ENCODE peak calls at places on chromosomes 16 and 17, in ten cellular contexts. X is retinal pigment epithelial cell, P is neural progenitor cell, F is IMR-90, O is cardiac muscle cell, W is GM12865, C is PC-3, S is GM23338, D is AG04450, U is heart right ventricle. G is an unnamed sample.

GRCh38 chr17:33266116-33266515 is 27.0 kb downstream of the ASIC2 start:
- DNase-seq in X (no peak), P (no peak), F (peak), O (no peak), W (no peak), C (no peak), S (no peak), D (no peak), U (no peak), G (peak)

GRCh38 chr16:84641643-84642358 is 6.5 kb upstream of the KLHL36 start:
- DNase-seq in X (no peak), P (no peak), F (no peak), O (no peak), W (no peak), C (no peak), S (no peak), D (no peak), U (no peak), G (no peak)

GRCh38 chr16:51473091-51473490 is 322.0 kb upstream of the SALL1 start:
- DNase-seq in X (no peak), P (no peak), F (no peak), O (no peak), W (no peak), C (no peak), S (no peak), D (no peak), U (no peak), G (no peak)

GRCh38 chr16:84498859-84499620 is 5.4 kb downstream of the MEAK7 start:
- DNase-seq in X (no peak), P (no peak), F (no peak), O (no peak), W (no peak), C (peak), S (no peak), D (no peak), U (no peak), G (no peak)

GRCh38 chr17:8126306-8127066 is 2.6 kb upstream of the HES7 start:
- DNase-seq in X (no peak), P (peak), F (peak), O (peak), W (peak), C (peak), S (peak), D (no peak), U (peak), G (peak)

GRCh38 chr17:9571201-9571600 is 4.4 kb downstream of the STX8 start:
- DNase-seq in X (no peak), P (no peak), F (no peak), O (no peak), W (no peak), C (no peak), S (no peak), D (no peak), U (no peak), G (no peak)

GRCh38 chr16:1980026-1980769 is 1.1 kb downstream of the NOXO1 start:
- DNase-seq in X (no peak), P (peak), F (no peak), O (no peak), W (no peak), C (no peak), S (peak), D (no peak), U (no peak), G (no peak)

GRCh38 chr17:1769826-1770477 is 8.1 kb downstream of the SERPINF1 start:
- DNase-seq in X (no peak), P (no peak), F (no peak), O (no peak), W (no peak), C (peak), S (peak), D (no peak), U (no peak), G (no peak)

GRCh38 chr17:68616334-68616733 is 15.2 kb upstream of the FAM20A start:
- DNase-seq in X (no peak), P (no peak), F (no peak), O (no peak), W (no peak), C (no peak), S (no peak), D (no peak), U (no peak), G (no peak)

GRCh38 chr16:81652798-81653505 is 126.1 kb upstream of the PLCG2 start:
- DNase-seq in X (no peak), P (peak), F (no peak), O (no peak), W (peak), C (no peak), S (peak), D (no peak), U (no peak), G (no peak)

GRCh38 chr16:29148867-29149272 is 164.0 kb downstream of the LAT start:
- DNase-seq in X (no peak), P (no peak), F (no peak), O (no peak), W (no peak), C (no peak), S (no peak), D (no peak), U (peak), G (no peak)

GRCh38 chr16:3004319-3004718 is 8.4 kb upstream of the CLDN9 start:
- DNase-seq in X (no peak), P (peak), F (no peak), O (peak), W (no peak), C (no peak), S (no peak), D (no peak), U (no peak), G (no peak)

GRCh38 chr17:33838281-33838680 is 416.8 kb upstream of the CCL2 start:
- DNase-seq in X (no peak), P (no peak), F (no peak), O (no peak), W (no peak), C (no peak), S (no peak), D (no peak), U (no peak), G (no peak)

GRCh38 chr17:72008236-72008874 is 112.5 kb upstream of the SOX9 start:
- DNase-seq in X (peak), P (no peak), F (peak), O (no peak), W (no peak), C (peak), S (no peak), D (no peak), U (no peak), G (no peak)

GRCh38 chr16:58733248-58733670 is 857 bp downstream of the GOT2 start:
- DNase-seq in X (no peak), P (no peak), F (peak), O (no peak), W (peak), C (no peak), S (peak), D (no peak), U (no peak), G (peak)

GRCh38 chr16:48235556-48236136 is 8.5 kb upstream of the LONP2 start:
- DNase-seq in X (no peak), P (no peak), F (peak), O (no peak), W (no peak), C (peak), S (no peak), D (no peak), U (no peak), G (no peak)

GRCh38 chr16:49876716-49877129 is 20.8 kb upstream of the ZNF423 start:
- DNase-seq in X (no peak), P (peak), F (no peak), O (peak), W (peak), C (peak), S (peak), D (no peak), U (peak), G (no peak)

GRCh38 chr16:54244061-54244886 is 42.3 kb downstream of the IRX3 start:
- DNase-seq in X (no peak), P (no peak), F (no peak), O (no peak), W (no peak), C (no peak), S (no peak), D (no peak), U (no peak), G (no peak)

GRCh38 chr16:67428146-67428731 is 2.7 kb upstream of the HSD11B2 start:
- DNase-seq in X (peak), P (peak), F (peak), O (peak), W (peak), C (peak), S (peak), D (no peak), U (peak), G (peak)

GRCh38 chr16:85574672-85575475 is 38.2 kb upstream of the GSE1 start:
- DNase-seq in X (no peak), P (peak), F (no peak), O (no peak), W (no peak), C (no peak), S (no peak), D (no peak), U (no peak), G (no peak)

GRCh38 chr16:51151435-51151950 is 423 bp upstream of the SALL1 start:
- DNase-seq in X (no peak), P (peak), F (peak), O (peak), W (no peak), C (no peak), S (peak), D (no peak), U (peak), G (peak)

GRCh38 chr16:21663889-21664647 is at the start of gene OTOA:
- DNase-seq in X (no peak), P (peak), F (no peak), O (peak), W (no peak), C (no peak), S (peak), D (no peak), U (no peak), G (no peak)

GRCh38 chr17:5331506-5331905 is 49.4 kb downstream of the RABEP1 start:
- DNase-seq in X (no peak), P (no peak), F (peak), O (no peak), W (no peak), C (no peak), S (no peak), D (no peak), U (no peak), G (peak)

GRCh38 chr17:62757518-62757951 is 50.6 kb downstream of the MARCHF10 start:
- DNase-seq in X (no peak), P (no peak), F (peak), O (no peak), W (no peak), C (no peak), S (no peak), D (no peak), U (no peak), G (peak)

GRCh38 chr17:17890773-17891759 is 54.3 kb upstream of the SREBF1 start:
- DNase-seq in X (no peak), P (peak), F (peak), O (peak), W (peak), C (peak), S (peak), D (peak), U (peak), G (peak)

GRCh38 chr16:67336646-67337045 is 10.0 kb downstream of the LRRC36 start:
- DNase-seq in X (no peak), P (no peak), F (no peak), O (no peak), W (no peak), C (no peak), S (no peak), D (no peak), U (no peak), G (no peak)

GRCh38 chr16:67926181-67926742 is 5.4 kb downstream of the CTRL start:
- DNase-seq in X (no peak), P (no peak), F (peak), O (no peak), W (no peak), C (peak), S (peak), D (no peak), U (no peak), G (no peak)

DNA sequence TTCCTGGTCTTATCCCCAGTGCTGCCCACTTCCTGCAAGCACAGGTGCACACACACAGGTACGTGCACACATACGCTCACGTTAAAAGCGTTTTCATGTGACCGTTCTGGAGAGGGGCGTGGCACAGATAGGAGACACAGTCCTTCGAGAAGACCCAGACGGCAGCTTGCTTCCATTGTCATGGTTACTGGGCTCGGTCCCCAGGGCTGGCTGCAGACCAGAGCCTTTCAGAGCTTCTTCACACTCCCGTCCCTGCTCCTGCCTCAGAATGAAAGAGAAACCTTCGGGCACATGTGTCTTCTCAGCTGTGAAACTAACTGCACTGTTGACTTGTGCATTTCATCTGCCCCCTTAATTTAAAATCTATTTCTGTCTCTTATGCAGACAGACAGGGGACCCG is 154.2 kb downstream of the PITPNC1 start:
- DNase-seq in X (no peak), P (no peak), F (no peak), O (no peak), W (peak), C (no peak), S (peak), D (no peak), U (no peak), G (no peak)
- H3K4me3 ChIP-seq in X (no peak), P (no peak), F (no peak), O (no peak), W (peak), C (no peak), S (no peak), D (no peak), U (no peak), G (no peak)

GRCh38 chr16:12143776-12144175 is 167.2 kb downstream of the SNX29 start:
- DNase-seq in X (no peak), P (no peak), F (no peak), O (no peak), W (no peak), C (no peak), S (no peak), D (no peak), U (no peak), G (no peak)
- TF ChIP-seq CTCF in X (no peak), P (no peak), F (no peak), O (no peak), W (no peak), C (no peak), S (no peak), D (no peak), U (no peak), G (no peak)

GRCh38 chr16:31874354-31875111 is 926 bp downstream of the ZNF267 start:
- DNase-seq in X (no peak), P (peak), F (peak), O (peak), W (peak), C (peak), S (no peak), D (no peak), U (no peak), G (peak)

GRCh38 chr16:31879937-31880321 is 6.3 kb downstream of the ZNF267 start:
- DNase-seq in X (no peak), P (no peak), F (no peak), O (no peak), W (no peak), C (no peak), S (no peak), D (no peak), U (no peak), G (no peak)

GRCh38 chr16:31877876-31878642 is 4.5 kb downstream of the ZNF267 start:
- DNase-seq in X (no peak), P (no peak), F (no peak), O (no peak), W (no peak), C (no peak), S (no peak), D (no peak), U (no peak), G (no peak)

GRCh38 chr16:31875112-31875803 is 1.7 kb downstream of the ZNF267 start:
- DNase-seq in X (no peak), P (no peak), F (peak), O (no peak), W (no peak), C (peak), S (no peak), D (no peak), U (no peak), G (peak)

DNA sequence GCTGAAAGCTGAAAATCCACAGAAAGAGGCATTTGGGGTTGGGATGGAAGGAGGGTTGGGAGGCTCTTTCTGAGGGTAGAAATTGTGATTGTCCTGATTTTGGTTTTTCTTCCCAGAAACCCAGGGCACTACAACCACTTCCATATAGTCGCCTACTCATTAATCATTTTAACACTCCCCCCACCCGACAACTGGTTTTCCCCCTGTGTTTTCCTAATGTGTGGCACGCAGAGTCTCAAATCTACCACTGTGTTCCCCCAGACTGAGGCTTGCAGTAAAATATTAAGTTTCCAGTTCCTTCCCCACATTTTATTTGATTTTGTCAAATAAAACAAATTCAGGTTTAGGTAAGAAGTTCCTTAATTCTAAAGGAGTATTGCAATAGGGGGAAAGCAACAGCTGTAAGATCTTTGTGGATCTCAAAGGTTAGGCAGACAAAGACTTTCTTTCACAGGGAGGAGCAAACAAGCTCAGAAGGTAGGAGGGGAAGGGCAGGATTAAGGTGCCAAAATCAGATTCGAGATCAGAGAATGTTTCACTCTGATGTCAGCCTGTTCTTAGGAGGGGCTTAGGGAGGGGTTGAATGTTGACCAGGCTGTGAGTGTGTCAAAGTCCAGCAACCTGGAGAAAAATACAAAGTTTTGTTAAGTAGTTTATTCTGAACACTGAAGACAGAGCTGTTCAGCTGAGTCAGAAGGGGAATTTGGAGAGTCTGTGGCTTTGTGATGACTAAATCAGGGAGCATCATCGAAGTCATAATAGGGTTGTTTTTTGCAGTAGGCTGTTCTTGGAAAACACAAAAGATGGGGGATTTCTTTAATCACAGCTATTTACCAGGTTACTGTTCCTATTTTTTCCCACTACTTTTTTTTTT is 3.6 kb downstream of the ZNF267 start:
- DNase-seq in X (no peak), P (no peak), F (peak), O (no peak), W (peak), C (peak), S (no peak), D (peak), U (no peak), G (peak)
- H3K4me3 ChIP-seq in X (no peak), P (no peak), F (peak), O (no peak), W (peak), C (peak), S (no peak), D (peak), U (no peak), G (no peak)

GRCh38 chr16:89300311-89300975 is 82.9 kb downstream of the ZNF778 start:
- DNase-seq in X (peak), P (no peak), F (peak), O (no peak), W (no peak), C (no peak), S (no peak), D (peak), U (peak), G (peak)
- TF ChIP-seq CTCF in X (no peak), P (no peak), F (no peak), O (no peak), W (no peak), C (no peak), S (peak), D (no peak), U (peak), G (no peak)

GRCh38 chr17:61538480-61538879 is 52.5 kb downstream of the NACA2 start:
- DNase-seq in X (no peak), P (no peak), F (no peak), O (no peak), W (no peak), C (no peak), S (no peak), D (no peak), U (no peak), G (no peak)

GRCh38 chr17:61533797-61534196 is 57.2 kb downstream of the NACA2 start:
- DNase-seq in X (no peak), P (no peak), F (no peak), O (no peak), W (no peak), C (no peak), S (no peak), D (no peak), U (no peak), G (no peak)

GRCh38 chr17:61537264-61537771 is 53.7 kb downstream of the NACA2 start:
- DNase-seq in X (no peak), P (no peak), F (no peak), O (no peak), W (no peak), C (no peak), S (no peak), D (no peak), U (no peak), G (no peak)

GRCh38 chr17:61534414-61534813 is 56.6 kb downstream of the NACA2 start:
- DNase-seq in X (no peak), P (no peak), F (no peak), O (no peak), W (no peak), C (no peak), S (no peak), D (no peak), U (no peak), G (no peak)

DNA sequence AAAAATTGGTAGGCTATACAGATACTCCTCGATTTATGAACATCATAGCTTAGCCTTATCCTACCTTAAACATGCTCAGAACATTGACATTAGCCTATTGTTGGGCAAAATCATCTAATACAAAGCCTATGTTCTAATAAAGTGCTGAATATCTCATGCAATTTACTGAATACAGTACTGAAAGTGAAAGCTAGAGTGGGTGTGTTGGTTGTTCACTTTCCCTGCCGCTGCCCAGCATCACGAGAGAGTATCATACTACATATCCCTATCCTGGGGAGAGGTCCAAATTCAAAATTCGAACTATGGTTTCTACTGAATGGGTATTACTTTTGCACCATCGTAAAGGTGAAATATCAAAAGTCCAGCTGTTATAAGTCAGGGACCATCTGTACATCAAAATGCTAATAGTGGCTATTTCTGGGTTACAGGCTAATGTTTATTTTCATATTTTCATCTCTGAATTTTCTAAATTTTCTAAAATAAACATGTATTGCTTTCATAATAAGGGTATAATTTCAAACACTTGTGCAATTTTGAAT is 54.5 kb downstream of the NACA2 start:
- DNase-seq in X (no peak), P (no peak), F (peak), O (no peak), W (peak), C (no peak), S (no peak), D (no peak), U (no peak), G (no peak)
- H3K4me3 ChIP-seq in X (no peak), P (no peak), F (peak), O (no peak), W (no peak), C (no peak), S (no peak), D (no peak), U (no peak), G (peak)